ENCODE peak calls at places on chromosome 19, in five cellular contexts. A is AG04450, T is IMR-90, E is A549, R is fibroblast of the aortic adventitia. N is an unnamed sample.

GRCh38 chr19:45692187-45693111 is at the start of gene QPCTL:
- DNase-seq in A (peak), T (peak), E (peak), R (peak), N (peak)

GRCh38 chr19:3766520-3766919 is 4.0 kb downstream of the MRPL54 start:
- DNase-seq in A (no peak), T (no peak), E (no peak), R (no peak), N (no peak)

GRCh38 chr19:46030861-46031550 is 8.2 kb upstream of the PGLYRP1 start:
- DNase-seq in A (no peak), T (no peak), E (no peak), R (no peak), N (no peak)

GRCh38 chr19:13211426-13212308 is 61.5 kb downstream of the IER2 start:
- DNase-seq in A (no peak), T (no peak), E (no peak), R (no peak), N (no peak)

GRCh38 chr19:55080915-55081772 is 5.5 kb downstream of the EPS8L1 start:
- DNase-seq in A (no peak), T (peak), E (peak), R (peak), N (peak)

GRCh38 chr19:33207040-33207620 is 13.0 kb downstream of the LRP3 start:
- DNase-seq in A (no peak), T (no peak), E (no peak), R (no peak), N (no peak)

GRCh38 chr19:32719611-32720059 is at the start of gene TDRD12:
- DNase-seq in A (no peak), T (no peak), E (no peak), R (no peak), N (no peak)

GRCh38 chr19:50701367-50701985 is 18.1 kb downstream of the SHANK1 start:
- DNase-seq in A (no peak), T (no peak), E (no peak), R (no peak), N (no peak)

GRCh38 chr19:3365447-3366103 is 808 bp upstream of the NFIC start:
- DNase-seq in A (no peak), T (peak), E (no peak), R (peak), N (peak)

GRCh38 chr19:1245884-1246816 is 2.2 kb upstream of the MIDN start:
- DNase-seq in A (no peak), T (no peak), E (no peak), R (no peak), N (no peak)

GRCh38 chr19:45351401-45351952 is 10.9 kb downstream of the KLC3 start:
- DNase-seq in A (no peak), T (no peak), E (no peak), R (no peak), N (no peak)

GRCh38 chr19:342801-343421 is 1.7 kb downstream of the MIER2 start:
- DNase-seq in A (peak), T (peak), E (no peak), R (peak), N (peak)

GRCh38 chr19:55165952-55166529 is 372 bp downstream of the DNAAF3 start:
- DNase-seq in A (no peak), T (peak), E (peak), R (peak), N (peak)

GRCh38 chr19:43610493-43610892 is 1.4 kb upstream of the SRRM5 start:
- DNase-seq in A (no peak), T (peak), E (no peak), R (no peak), N (no peak)

GRCh38 chr19:45250832-45251451 is at the start of gene MARK4:
- DNase-seq in A (no peak), T (peak), E (peak), R (peak), N (peak)

GRCh38 chr19:406121-406711 is 2.7 kb downstream of the C2CD4C start:
- DNase-seq in A (no peak), T (no peak), E (no peak), R (no peak), N (no peak)

GRCh38 chr19:44452367-44452766 is 4.1 kb upstream of the ZNF229 start:
- DNase-seq in A (no peak), T (no peak), E (no peak), R (no peak), N (no peak)

DNA sequence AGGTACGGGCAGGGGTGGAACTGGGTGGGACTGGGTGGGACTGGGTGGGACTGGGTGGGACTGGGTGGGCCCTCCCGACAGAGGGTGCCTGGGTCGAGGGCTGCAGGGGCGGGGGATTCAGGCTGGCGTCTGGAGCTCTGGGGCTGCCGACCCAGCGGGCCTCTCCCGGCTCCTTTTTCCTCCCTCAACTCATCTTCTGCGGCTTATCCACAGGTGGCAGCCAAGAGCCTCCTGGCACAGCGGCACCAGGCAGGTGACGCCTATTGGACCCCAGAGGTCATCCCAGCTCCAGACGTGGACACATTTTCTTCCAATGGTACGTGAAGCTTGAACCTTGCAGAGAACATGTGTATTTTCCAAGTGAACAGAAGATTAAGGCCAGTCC is 533 bp downstream of the ZNF544 start:
- DNase-seq in A (no peak), T (peak), E (peak), R (peak), N (peak)
- TF ChIP-seq CTCF in A (peak), T (peak), E (no peak), R (peak), N (peak)

GRCh38 chr19:53644061-53644816 is 12.4 kb downstream of the DPRX start:
- DNase-seq in A (no peak), T (no peak), E (no peak), R (no peak), N (no peak)
- H3K4me3 ChIP-seq in A (no peak), T (no peak), E (no peak), R (no peak), N (no peak)

GRCh38 chr19:5289060-5289990 is 51.3 kb downstream of the PTPRS start:
- DNase-seq in A (no peak), T (no peak), E (no peak), R (no peak), N (no peak)
- TF ChIP-seq CTCF in A (no peak), T (no peak), E (no peak), R (no peak), N (peak)

GRCh38 chr19:49636230-49636932 is 3.6 kb downstream of the RRAS start:
- DNase-seq in A (no peak), T (no peak), E (no peak), R (no peak), N (no peak)

GRCh38 chr19:49639401-49640112 is 386 bp downstream of the RRAS start:
- DNase-seq in A (no peak), T (no peak), E (no peak), R (no peak), N (no peak)

GRCh38 chr19:49637865-49638350 is 2.0 kb downstream of the RRAS start:
- DNase-seq in A (no peak), T (peak), E (peak), R (peak), N (peak)

GRCh38 chr19:49640113-49640898 is at the start of gene RRAS:
- DNase-seq in A (peak), T (peak), E (peak), R (peak), N (peak)

GRCh38 chr19:49638360-49638759 is 1.6 kb downstream of the RRAS start:
- DNase-seq in A (no peak), T (no peak), E (peak), R (peak), N (peak)
- H3K4me3 ChIP-seq in A (peak), T (peak), E (peak), R (peak), N (peak)

DNA sequence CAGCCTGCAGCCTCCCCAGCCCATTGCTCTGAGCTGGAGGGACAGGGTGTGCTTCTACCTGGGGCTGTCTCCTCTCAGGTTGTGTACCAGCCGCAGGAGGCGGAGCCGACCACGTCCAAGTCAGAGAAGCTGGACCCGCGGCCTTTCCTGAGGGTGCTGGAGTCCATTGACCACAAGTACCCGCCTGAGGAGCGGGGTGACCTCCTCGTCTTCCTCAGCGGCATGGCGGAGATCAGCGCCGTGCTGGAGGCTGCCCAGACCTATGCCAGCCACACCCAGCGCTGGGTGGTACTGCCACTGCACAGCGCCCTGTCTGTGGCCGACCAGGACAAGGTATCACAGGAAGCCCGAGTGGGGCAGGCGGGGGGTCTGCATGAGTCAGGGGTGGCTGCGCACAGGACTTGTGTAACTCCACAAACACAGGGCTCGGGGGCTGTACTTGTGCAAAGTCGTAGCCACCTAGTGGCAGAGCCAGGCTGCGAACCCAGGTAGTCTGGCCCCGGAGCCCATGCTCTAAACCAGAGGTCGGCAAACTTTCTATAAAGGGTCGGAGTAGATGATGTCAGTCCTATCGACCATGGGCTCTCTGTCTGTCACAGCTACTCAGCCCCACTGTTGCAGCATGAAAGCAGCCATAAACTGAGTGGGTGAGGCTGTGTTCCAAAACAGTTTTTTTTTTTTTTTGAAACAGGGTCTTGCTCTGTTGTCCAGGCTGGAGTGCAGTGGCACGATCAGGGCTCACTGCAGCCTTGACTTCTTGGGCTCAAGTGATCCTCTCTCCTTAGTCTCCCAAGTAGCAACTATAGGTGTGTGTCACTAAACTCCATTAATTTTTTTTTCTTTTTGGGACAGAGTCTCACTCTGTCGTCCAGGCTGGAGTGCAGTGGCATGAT is 8.9 kb downstream of the DHX34 start:
- DNase-seq in A (no peak), T (no peak), E (peak), R (no peak), N (no peak)
- TF ChIP-seq CTCF in A (peak), T (no peak), E (peak), R (peak), N (no peak)

DNA sequence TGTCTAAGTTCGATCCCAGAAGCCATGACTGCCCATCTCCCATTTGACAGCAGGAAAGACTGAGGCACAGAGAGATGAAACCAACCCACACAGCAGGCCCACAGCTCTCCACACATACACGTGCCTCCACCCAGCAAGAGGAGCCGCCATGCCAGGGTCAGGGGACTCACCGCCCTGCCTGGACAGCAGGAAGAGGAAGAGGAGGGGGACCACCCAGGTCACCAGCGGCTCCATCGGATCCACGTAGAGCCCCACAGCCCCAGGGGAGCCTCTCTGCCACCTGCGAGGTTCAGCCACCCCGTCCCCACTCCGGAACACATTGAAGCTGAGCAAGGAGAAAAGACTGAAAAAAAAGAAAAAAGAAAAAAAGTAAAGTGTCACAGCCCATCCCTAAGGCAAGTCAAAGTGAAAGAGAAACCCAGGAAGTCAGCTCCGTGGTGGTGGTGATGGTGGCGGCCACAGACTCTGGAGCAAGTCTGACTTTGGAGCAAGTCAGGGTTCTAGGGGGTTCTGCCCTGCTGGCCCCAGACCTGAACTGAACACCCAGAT is at the start of gene IL12RB1:
- DNase-seq in A (no peak), T (no peak), E (no peak), R (no peak), N (no peak)
- H3K4me3 ChIP-seq in A (peak), T (peak), E (no peak), R (peak), N (no peak)

GRCh38 chr19:14503285-14503684 is 7.4 kb upstream of the GIPC1 start:
- DNase-seq in A (no peak), T (no peak), E (no peak), R (no peak), N (no peak)

GRCh38 chr19:14502334-14503092 is 6.6 kb upstream of the GIPC1 start:
- DNase-seq in A (no peak), T (no peak), E (no peak), R (no peak), N (no peak)

GRCh38 chr19:14507704-14508246 is 10.4 kb downstream of the DNAJB1 start:
- DNase-seq in A (no peak), T (peak), E (no peak), R (peak), N (peak)

GRCh38 chr19:14509382-14509781 is 8.8 kb downstream of the DNAJB1 start:
- DNase-seq in A (no peak), T (no peak), E (no peak), R (no peak), N (no peak)

GRCh38 chr19:14505488-14506239 is 9.7 kb upstream of the GIPC1 start:
- DNase-seq in A (no peak), T (peak), E (peak), R (peak), N (peak)
- TF ChIP-seq CTCF in A (peak), T (peak), E (peak), R (peak), N (peak)

DNA sequence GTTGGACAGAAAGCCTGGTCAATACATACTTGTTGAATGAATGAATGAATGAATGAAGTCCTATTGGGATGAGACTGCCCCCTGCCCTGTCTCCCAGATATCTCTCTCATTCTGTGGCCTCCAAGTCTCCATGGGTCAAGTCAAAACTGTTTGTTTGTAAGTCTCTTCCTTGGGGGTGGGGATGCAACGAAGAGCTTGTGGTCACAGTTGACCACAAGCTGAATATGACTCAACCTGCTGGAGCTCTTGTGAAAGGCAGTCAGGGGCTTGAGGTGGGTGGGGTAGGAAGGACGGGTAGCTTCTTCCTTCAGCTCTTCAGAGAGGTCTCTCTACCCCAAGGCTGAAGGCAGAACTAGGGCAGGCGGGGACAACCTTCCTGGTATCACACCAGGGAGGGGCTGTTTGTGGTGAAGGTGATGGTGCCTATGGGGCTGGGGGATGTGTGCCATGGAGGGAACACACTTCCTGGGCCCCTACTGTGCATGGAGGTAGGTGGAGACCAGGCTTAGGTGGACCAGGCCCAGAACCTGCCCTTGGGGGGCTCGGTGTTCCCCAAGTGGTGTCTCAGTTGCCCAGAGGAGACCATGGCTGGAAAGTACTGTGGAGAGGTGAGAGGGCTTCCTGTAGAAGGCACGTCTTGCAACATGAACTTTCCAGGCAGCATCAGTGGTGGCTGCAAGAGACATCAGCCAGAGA is 8.0 kb downstream of the MYO1F start:
- DNase-seq in A (peak), T (peak), E (peak), R (peak), N (peak)
- H3K4me3 ChIP-seq in A (no peak), T (no peak), E (no peak), R (no peak), N (no peak)

GRCh38 chr19:52391135-52391534 is 6.5 kb upstream of the ZNF528 start:
- DNase-seq in A (no peak), T (no peak), E (no peak), R (no peak), N (peak)
- TF ChIP-seq CTCF in A (no peak), T (no peak), E (no peak), R (no peak), N (no peak)

GRCh38 chr19:40421468-40421778 is 4.4 kb downstream of the SERTAD1 start:
- DNase-seq in A (no peak), T (no peak), E (no peak), R (no peak), N (no peak)

GRCh38 chr19:40424637-40425449 is 949 bp downstream of the SERTAD1 start:
- DNase-seq in A (no peak), T (peak), E (no peak), R (peak), N (peak)

GRCh38 chr19:40423938-40424337 is 1.9 kb downstream of the SERTAD1 start:
- DNase-seq in A (no peak), T (no peak), E (no peak), R (no peak), N (no peak)

GRCh38 chr19:40422428-40423226 is 3.2 kb downstream of the SERTAD1 start:
- DNase-seq in A (no peak), T (no peak), E (no peak), R (peak), N (no peak)

GRCh38 chr19:40423227-40423566 is 2.6 kb downstream of the SERTAD1 start:
- DNase-seq in A (no peak), T (no peak), E (no peak), R (no peak), N (no peak)
- H3K4me3 ChIP-seq in A (no peak), T (no peak), E (no peak), R (no peak), N (no peak)